ENCODE peak calls at places on chromosomes 7 and 10, in ten cellular contexts. One of them, this sample, is unnamed.

GRCh38 chr10:71735709-71736569 is 16.4 kb upstream of the C10orf105 start:
- DNase-seq in esophagus muscularis mucosa: no peak
- DNase-seq in HCT116: no peak
- DNase-seq in coronary artery: no peak
- DNase-seq in cardiac muscle cell: no peak
- DNase-seq in sigmoid colon: no peak
- DNase-seq in transverse colon: peak; percentile 62
- DNase-seq in uterus: no peak
- DNase-seq in left ventricle myocardium inferior: no peak
- DNase-seq in psoas muscle: no peak
- DNase-seq in this sample: no peak

GRCh38 chr10:132382231-132382922 is 14.6 kb upstream of the PWWP2B start:
- DNase-seq in uterus: no peak
- DNase-seq in coronary artery: no peak
- DNase-seq in HCT116: no peak
- DNase-seq in sigmoid colon: peak; percentile 22
- DNase-seq in left ventricle myocardium inferior: no peak
- DNase-seq in cardiac muscle cell: peak; percentile 42
- DNase-seq in esophagus muscularis mucosa: no peak
- DNase-seq in psoas muscle: no peak
- DNase-seq in transverse colon: peak; percentile 4
- DNase-seq in this sample: no peak

GRCh38 chr10:70858759-70859158 is 29.6 kb downstream of the PCBD1 start:
- DNase-seq in coronary artery: no peak
- DNase-seq in cardiac muscle cell: no peak
- DNase-seq in HCT116: no peak
- DNase-seq in transverse colon: no peak
- DNase-seq in left ventricle myocardium inferior: no peak
- DNase-seq in sigmoid colon: no peak
- DNase-seq in psoas muscle: no peak
- DNase-seq in esophagus muscularis mucosa: no peak
- DNase-seq in uterus: no peak
- DNase-seq in this sample: no peak

GRCh38 chr10:59877191-59877671 is 29.1 kb downstream of the CCDC6 start:
- DNase-seq in left ventricle myocardium inferior: no peak
- DNase-seq in cardiac muscle cell: peak; percentile 28
- DNase-seq in esophagus muscularis mucosa: peak; percentile 14
- DNase-seq in transverse colon: no peak
- DNase-seq in sigmoid colon: no peak
- DNase-seq in coronary artery: no peak
- DNase-seq in uterus: no peak
- DNase-seq in HCT116: no peak
- DNase-seq in psoas muscle: no peak
- DNase-seq in this sample: no peak

GRCh38 chr7:102009628-102010027 is 192.2 kb downstream of the CUX1 start:
- DNase-seq in uterus: no peak
- DNase-seq in transverse colon: no peak
- DNase-seq in HCT116: no peak
- DNase-seq in cardiac muscle cell: peak; percentile 68
- DNase-seq in sigmoid colon: no peak
- DNase-seq in coronary artery: no peak
- DNase-seq in esophagus muscularis mucosa: no peak
- DNase-seq in psoas muscle: no peak
- DNase-seq in left ventricle myocardium inferior: no peak
- DNase-seq in this sample: peak; percentile 92

GRCh38 chr10:124156524-124157225 is 63.3 kb upstream of the CHST15 start:
- DNase-seq in left ventricle myocardium inferior: peak; percentile 29
- DNase-seq in cardiac muscle cell: peak; percentile 59
- DNase-seq in uterus: no peak
- DNase-seq in transverse colon: no peak
- DNase-seq in sigmoid colon: peak; percentile 52
- DNase-seq in esophagus muscularis mucosa: no peak
- DNase-seq in psoas muscle: peak; percentile 36
- DNase-seq in coronary artery: no peak
- DNase-seq in HCT116: no peak
- DNase-seq in this sample: no peak

GRCh38 chr10:68900427-68901105 is 549 bp upstream of the DDX50 start:
- DNase-seq in psoas muscle: peak; percentile 77
- DNase-seq in HCT116: no peak
- DNase-seq in left ventricle myocardium inferior: peak; percentile 78
- DNase-seq in sigmoid colon: no peak
- DNase-seq in cardiac muscle cell: no peak
- DNase-seq in transverse colon: no peak
- DNase-seq in coronary artery: no peak
- DNase-seq in uterus: no peak
- DNase-seq in esophagus muscularis mucosa: no peak
- DNase-seq in this sample: peak; percentile 75

GRCh38 chr10:117221156-117221711 is 19.7 kb upstream of the SLC18A2 start:
- DNase-seq in sigmoid colon: peak; percentile 34
- DNase-seq in uterus: no peak
- DNase-seq in esophagus muscularis mucosa: no peak
- DNase-seq in psoas muscle: no peak
- DNase-seq in coronary artery: no peak
- DNase-seq in cardiac muscle cell: peak; percentile 6
- DNase-seq in left ventricle myocardium inferior: no peak
- DNase-seq in HCT116: peak; percentile 69
- DNase-seq in transverse colon: no peak
- DNase-seq in this sample: no peak

GRCh38 chr10:66755474-66755873 is 170.4 kb upstream of the LRRTM3 start:
- DNase-seq in esophagus muscularis mucosa: no peak
- DNase-seq in transverse colon: no peak
- DNase-seq in left ventricle myocardium inferior: no peak
- DNase-seq in psoas muscle: no peak
- DNase-seq in HCT116: no peak
- DNase-seq in uterus: no peak
- DNase-seq in sigmoid colon: no peak
- DNase-seq in coronary artery: no peak
- DNase-seq in cardiac muscle cell: no peak
- DNase-seq in this sample: no peak

GRCh38 chr7:98867271-98867701 is 2.5 kb downstream of the TMEM130 start:
- DNase-seq in transverse colon: no peak
- DNase-seq in sigmoid colon: no peak
- DNase-seq in esophagus muscularis mucosa: no peak
- DNase-seq in psoas muscle: no peak
- DNase-seq in left ventricle myocardium inferior: no peak
- DNase-seq in uterus: no peak
- DNase-seq in coronary artery: no peak
- DNase-seq in cardiac muscle cell: no peak
- DNase-seq in HCT116: no peak
- DNase-seq in this sample: no peak

GRCh38 chr10:33238643-33239042 is 95.8 kb downstream of the NRP1 start:
- DNase-seq in esophagus muscularis mucosa: peak; percentile 3
- DNase-seq in left ventricle myocardium inferior: no peak
- DNase-seq in HCT116: no peak
- DNase-seq in transverse colon: no peak
- DNase-seq in sigmoid colon: no peak
- DNase-seq in cardiac muscle cell: no peak
- DNase-seq in psoas muscle: no peak
- DNase-seq in coronary artery: no peak
- DNase-seq in uterus: no peak
- DNase-seq in this sample: peak; percentile 61

GRCh38 chr7:103068429-103069403 is 5.9 kb downstream of the FBXL13 start:
- DNase-seq in uterus: no peak
- DNase-seq in HCT116: no peak
- DNase-seq in psoas muscle: no peak
- DNase-seq in transverse colon: no peak
- DNase-seq in cardiac muscle cell: peak; percentile 20
- DNase-seq in sigmoid colon: no peak
- DNase-seq in esophagus muscularis mucosa: no peak
- DNase-seq in left ventricle myocardium inferior: no peak
- DNase-seq in coronary artery: no peak
- DNase-seq in this sample: no peak

GRCh38 chr10:7671121-7671520 is 4.4 kb upstream of the ITIH5 start:
- DNase-seq in coronary artery: no peak
- DNase-seq in psoas muscle: no peak
- DNase-seq in cardiac muscle cell: no peak
- DNase-seq in HCT116: no peak
- DNase-seq in uterus: no peak
- DNase-seq in transverse colon: no peak
- DNase-seq in sigmoid colon: no peak
- DNase-seq in left ventricle myocardium inferior: no peak
- DNase-seq in esophagus muscularis mucosa: no peak
- DNase-seq in this sample: no peak

GRCh38 chr10:62335326-62335725 is 38.8 kb upstream of the ZNF365 start:
- DNase-seq in psoas muscle: no peak
- DNase-seq in transverse colon: no peak
- DNase-seq in cardiac muscle cell: peak; percentile 7
- DNase-seq in uterus: no peak
- DNase-seq in esophagus muscularis mucosa: no peak
- DNase-seq in HCT116: no peak
- DNase-seq in sigmoid colon: no peak
- DNase-seq in coronary artery: no peak
- DNase-seq in left ventricle myocardium inferior: no peak
- DNase-seq in this sample: peak; percentile 6
- H3K4me3 ChIP-seq in psoas muscle: no peak overlapping the region
- H3K4me3 ChIP-seq in transverse colon: no peak overlapping the region
- H3K4me3 ChIP-seq in cardiac muscle cell: no peak overlapping the region
- H3K4me3 ChIP-seq in uterus: no peak overlapping the region
- H3K4me3 ChIP-seq in esophagus muscularis mucosa: no peak overlapping the region
- H3K4me3 ChIP-seq in HCT116: no peak overlapping the region
- H3K4me3 ChIP-seq in sigmoid colon: no peak overlapping the region
- H3K4me3 ChIP-seq in coronary artery: no peak overlapping the region
- H3K4me3 ChIP-seq in left ventricle myocardium inferior: no peak overlapping the region
- H3K4me3 ChIP-seq in this sample: no peak overlapping the region

GRCh38 chr7:150877545-150877944 is 25.2 kb downstream of the AOC1 start:
- DNase-seq in HCT116: no peak
- DNase-seq in transverse colon: no peak
- DNase-seq in cardiac muscle cell: no peak
- DNase-seq in left ventricle myocardium inferior: no peak
- DNase-seq in uterus: no peak
- DNase-seq in esophagus muscularis mucosa: peak; percentile 66
- DNase-seq in sigmoid colon: no peak
- DNase-seq in psoas muscle: no peak
- DNase-seq in coronary artery: no peak
- DNase-seq in this sample: no peak

GRCh38 chr7:150874401-150875198 is 22.3 kb downstream of the AOC1 start:
- DNase-seq in sigmoid colon: no peak
- DNase-seq in cardiac muscle cell: no peak
- DNase-seq in esophagus muscularis mucosa: peak; percentile 24
- DNase-seq in left ventricle myocardium inferior: no peak
- DNase-seq in HCT116: no peak
- DNase-seq in uterus: no peak
- DNase-seq in psoas muscle: no peak
- DNase-seq in coronary artery: no peak
- DNase-seq in transverse colon: no peak
- DNase-seq in this sample: no peak

GRCh38 chr7:150875791-150876190 is 23.5 kb downstream of the AOC1 start:
- DNase-seq in transverse colon: no peak
- DNase-seq in esophagus muscularis mucosa: peak; percentile 12
- DNase-seq in HCT116: peak; percentile 16
- DNase-seq in cardiac muscle cell: no peak
- DNase-seq in coronary artery: no peak
- DNase-seq in uterus: no peak
- DNase-seq in psoas muscle: no peak
- DNase-seq in sigmoid colon: no peak
- DNase-seq in left ventricle myocardium inferior: no peak
- DNase-seq in this sample: no peak

GRCh38 chr7:150879345-150879744 is 27.0 kb downstream of the AOC1 start:
- DNase-seq in esophagus muscularis mucosa: peak; percentile 75
- DNase-seq in psoas muscle: no peak
- DNase-seq in uterus: no peak
- DNase-seq in HCT116: no peak
- DNase-seq in coronary artery: no peak
- DNase-seq in transverse colon: no peak
- DNase-seq in sigmoid colon: no peak
- DNase-seq in cardiac muscle cell: peak; percentile 34
- DNase-seq in left ventricle myocardium inferior: no peak
- DNase-seq in this sample: no peak

GRCh38 chr7:150876817-150877526 is 24.7 kb downstream of the AOC1 start:
- DNase-seq in cardiac muscle cell: peak; percentile 86
- DNase-seq in sigmoid colon: peak; percentile 78
- DNase-seq in uterus: peak; percentile 52
- DNase-seq in psoas muscle: no peak
- DNase-seq in coronary artery: no peak
- DNase-seq in esophagus muscularis mucosa: peak; percentile 90
- DNase-seq in left ventricle myocardium inferior: peak; percentile 36
- DNase-seq in transverse colon: peak; percentile 66
- DNase-seq in HCT116: peak; percentile 87
- DNase-seq in this sample: peak; percentile 74
- TF ChIP-seq CTCF in cardiac muscle cell: peak; percentile 49
- TF ChIP-seq CTCF in sigmoid colon: no peak
- TF ChIP-seq CTCF in uterus: peak; percentile 35
- TF ChIP-seq CTCF in psoas muscle: peak; percentile 21
- TF ChIP-seq CTCF in coronary artery: no peak
- TF ChIP-seq CTCF in esophagus muscularis mucosa: no peak
- TF ChIP-seq CTCF in left ventricle myocardium inferior: peak; percentile 69
- TF ChIP-seq CTCF in transverse colon: peak; percentile 39
- TF ChIP-seq CTCF in HCT116: peak; percentile 77
- TF ChIP-seq CTCF in this sample: peak; percentile 56

DNA sequence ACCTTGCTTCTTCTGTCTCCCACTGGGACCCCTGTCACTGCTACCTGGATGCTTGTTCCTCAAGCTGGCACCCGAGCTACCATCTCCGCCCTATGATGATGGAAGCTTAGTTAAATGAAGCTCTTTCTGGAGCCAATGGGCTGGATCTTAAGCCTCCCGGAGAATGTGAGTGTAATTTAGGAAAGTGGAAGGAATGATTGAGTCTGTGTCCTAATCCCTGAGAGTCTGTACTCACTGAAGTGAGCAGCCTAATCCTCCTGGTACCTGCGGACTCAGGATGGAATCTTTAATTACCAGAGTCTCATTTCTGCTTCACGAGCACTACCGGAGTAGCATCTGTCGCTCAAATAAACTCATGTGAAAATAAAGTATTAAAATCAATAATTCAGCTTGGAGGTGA is 255.5 kb downstream of the WDR37 start:
- DNase-seq in left ventricle myocardium inferior: no peak
- DNase-seq in sigmoid colon: no peak
- DNase-seq in psoas muscle: no peak
- DNase-seq in coronary artery: no peak
- DNase-seq in HCT116: no peak
- DNase-seq in esophagus muscularis mucosa: no peak
- DNase-seq in cardiac muscle cell: no peak
- DNase-seq in transverse colon: no peak
- DNase-seq in uterus: no peak
- DNase-seq in this sample: no peak
- H3K4me3 ChIP-seq in left ventricle myocardium inferior: no peak overlapping the region
- H3K4me3 ChIP-seq in sigmoid colon: no peak overlapping the region
- H3K4me3 ChIP-seq in psoas muscle: no peak overlapping the region
- H3K4me3 ChIP-seq in coronary artery: no peak overlapping the region
- H3K4me3 ChIP-seq in HCT116: no peak overlapping the region
- H3K4me3 ChIP-seq in esophagus muscularis mucosa: no peak overlapping the region
- H3K4me3 ChIP-seq in cardiac muscle cell: no peak overlapping the region
- H3K4me3 ChIP-seq in transverse colon: no peak overlapping the region
- H3K4me3 ChIP-seq in uterus: no peak overlapping the region
- H3K4me3 ChIP-seq in this sample: no peak overlapping the region

DNA sequence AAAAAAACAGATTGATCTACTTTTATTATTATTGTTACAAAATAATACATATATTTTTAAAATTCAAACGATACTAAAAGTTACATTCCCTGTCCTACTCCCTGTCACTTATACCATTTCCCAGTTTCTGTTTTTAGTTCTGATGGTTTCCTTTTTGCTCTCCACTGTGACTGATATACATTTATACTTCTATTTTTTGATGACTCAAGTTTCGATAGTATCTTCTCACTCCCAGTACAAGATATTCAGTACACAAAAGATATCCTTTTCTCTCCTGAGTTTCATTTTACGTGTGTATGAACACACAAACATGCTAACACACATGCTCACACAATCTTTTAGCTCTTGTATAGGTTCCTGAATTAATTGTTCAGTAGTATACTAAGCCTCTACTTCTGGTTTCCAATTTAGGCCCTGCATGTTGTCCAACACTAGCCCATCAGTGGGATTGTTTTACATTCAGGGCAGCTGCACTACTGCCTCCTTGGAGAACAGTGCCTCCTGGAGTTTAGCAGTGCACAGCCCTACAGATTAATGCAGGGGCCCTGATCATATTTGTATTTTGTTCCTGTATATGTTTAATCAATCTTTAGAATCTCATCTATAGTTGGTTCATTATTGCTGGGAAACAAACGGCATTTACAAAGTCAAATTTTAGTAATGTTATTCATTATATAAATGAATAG is 131.0 kb downstream of the TES start:
- DNase-seq in psoas muscle: no peak
- DNase-seq in esophagus muscularis mucosa: no peak
- DNase-seq in left ventricle myocardium inferior: no peak
- DNase-seq in coronary artery: no peak
- DNase-seq in transverse colon: no peak
- DNase-seq in sigmoid colon: no peak
- DNase-seq in cardiac muscle cell: peak; percentile 24
- DNase-seq in HCT116: no peak
- DNase-seq in uterus: no peak
- DNase-seq in this sample: no peak
- TF ChIP-seq CTCF in psoas muscle: peak; percentile 59
- TF ChIP-seq CTCF in esophagus muscularis mucosa: peak; percentile 16
- TF ChIP-seq CTCF in left ventricle myocardium inferior: peak; percentile 46
- TF ChIP-seq CTCF in coronary artery: no peak
- TF ChIP-seq CTCF in transverse colon: no peak
- TF ChIP-seq CTCF in sigmoid colon: peak; percentile 20
- TF ChIP-seq CTCF in cardiac muscle cell: peak; percentile 11
- TF ChIP-seq CTCF in HCT116: peak; percentile 61
- TF ChIP-seq CTCF in uterus: no peak
- TF ChIP-seq CTCF in this sample: peak; percentile 25